ENCODE peak calls at places on chromosome 22, in eight cellular contexts. E, S, M, C, I, L, B and T are unnamed samples.

GRCh38 chr22:29704528-29705285 is 15.1 kb upstream of the CABP7 start:
- DNase-seq in E (peak), S (peak), M (no peak), C (no peak), I (no peak), L (no peak), B (no peak), T (no peak)

GRCh38 chr22:49925525-49926128 is 7.2 kb downstream of the CRELD2 start:
- DNase-seq in E (no peak), S (no peak), M (no peak), C (no peak), I (no peak), L (no peak), B (no peak), T (no peak)

GRCh38 chr22:23751441-23751996 is 607 bp upstream of the ZNF70 start:
- DNase-seq in E (no peak), S (no peak), M (no peak), C (no peak), I (peak), L (no peak), B (peak), T (no peak)

GRCh38 chr22:43176090-43176489 is 10.8 kb downstream of the TTLL12 start:
- DNase-seq in E (no peak), S (no peak), M (no peak), C (no peak), I (no peak), L (peak), B (no peak), T (no peak)

GRCh38 chr22:35212020-35212419 is 45.3 kb upstream of the HMGXB4 start:
- DNase-seq in E (peak), S (peak), M (peak), C (no peak), I (no peak), L (no peak), B (no peak), T (no peak)

GRCh38 chr22:29786026-29786425 is 18.9 kb downstream of the UQCR10 start:
- DNase-seq in E (no peak), S (no peak), M (no peak), C (no peak), I (no peak), L (no peak), B (no peak), T (no peak)

GRCh38 chr22:45284705-45285305 is at the start of gene UPK3A:
- DNase-seq in E (no peak), S (peak), M (peak), C (no peak), I (peak), L (peak), B (peak), T (no peak)

GRCh38 chr22:31210830-31211503 is 1.1 kb upstream of the LIMK2 start:
- DNase-seq in E (no peak), S (no peak), M (peak), C (no peak), I (no peak), L (no peak), B (no peak), T (no peak)

GRCh38 chr22:46788426-46789168 is 26.1 kb downstream of the TBC1D22A start:
- DNase-seq in E (no peak), S (no peak), M (no peak), C (no peak), I (no peak), L (no peak), B (no peak), T (no peak)

GRCh38 chr22:49321477-49322055 is 506.1 kb downstream of the BRD1 start:
- DNase-seq in E (no peak), S (no peak), M (no peak), C (peak), I (no peak), L (no peak), B (peak), T (peak)

GRCh38 chr22:44192098-44192810 is 11.5 kb downstream of the PARVG start:
- DNase-seq in E (no peak), S (no peak), M (no peak), C (no peak), I (peak), L (peak), B (peak), T (no peak)

GRCh38 chr22:44131412-44131811 is 49.3 kb upstream of the PARVG start:
- DNase-seq in E (no peak), S (no peak), M (no peak), C (no peak), I (no peak), L (no peak), B (no peak), T (no peak)

GRCh38 chr22:28442951-28443876 is 236.4 kb downstream of the TTC28 start:
- DNase-seq in E (peak), S (peak), M (peak), C (peak), I (peak), L (peak), B (peak), T (no peak)

GRCh38 chr22:30606455-30607299 is at the start of gene TCN2:
- DNase-seq in E (peak), S (peak), M (peak), C (peak), I (peak), L (peak), B (peak), T (peak)

GRCh38 chr22:44012172-44012571 is 11.9 kb upstream of the PARVB start:
- DNase-seq in E (no peak), S (no peak), M (no peak), C (no peak), I (no peak), L (no peak), B (no peak), T (no peak)

GRCh38 chr22:47192651-47193437 is 430.4 kb downstream of the TBC1D22A start:
- DNase-seq in E (no peak), S (peak), M (no peak), C (no peak), I (peak), L (no peak), B (peak), T (no peak)

GRCh38 chr22:50673231-50674126 is 856 bp downstream of the SHANK3 start:
- DNase-seq in E (no peak), S (no peak), M (no peak), C (no peak), I (no peak), L (no peak), B (no peak), T (peak)

GRCh38 chr22:43554694-43555365 is 143.0 kb downstream of the MPPED1 start:
- DNase-seq in E (no peak), S (no peak), M (no peak), C (no peak), I (no peak), L (no peak), B (no peak), T (peak)

GRCh38 chr22:50530280-50530856 is 556 bp upstream of the TYMP start:
- DNase-seq in E (peak), S (peak), M (peak), C (peak), I (peak), L (peak), B (no peak), T (no peak)

GRCh38 chr22:29030618-29031235 is 30.9 kb downstream of the C22orf31 start:
- DNase-seq in E (peak), S (peak), M (peak), C (peak), I (no peak), L (peak), B (peak), T (no peak)

GRCh38 chr22:35921777-35922176 is 106.8 kb downstream of the RBFOX2 start:
- DNase-seq in E (peak), S (peak), M (peak), C (peak), I (peak), L (no peak), B (peak), T (no peak)

GRCh38 chr22:38172016-38172431 is 9.6 kb downstream of the PLA2G6 start:
- DNase-seq in E (peak), S (no peak), M (no peak), C (no peak), I (no peak), L (peak), B (no peak), T (no peak)

GRCh38 chr22:35835998-35836691 is 118.5 kb downstream of the APOL5 start:
- DNase-seq in E (peak), S (peak), M (peak), C (peak), I (no peak), L (no peak), B (peak), T (no peak)

GRCh38 chr22:46737105-46737975 is 712 bp downstream of the CERK start:
- DNase-seq in E (peak), S (peak), M (no peak), C (peak), I (peak), L (peak), B (peak), T (no peak)

GRCh38 chr22:24975813-24976341 is 23.4 kb downstream of the KIAA1671 start:
- DNase-seq in E (no peak), S (no peak), M (peak), C (peak), I (no peak), L (no peak), B (peak), T (no peak)

GRCh38 chr22:39502109-39502788 is at the start of gene MIEF1:
- DNase-seq in E (peak), S (peak), M (peak), C (peak), I (peak), L (peak), B (peak), T (peak)
- TF ChIP-seq POLR2A in E (no peak), S (peak), M (peak), C (peak), I (no peak), L (peak), B (no peak), T (no peak)

GRCh38 chr22:27210111-27210739 is 552.8 kb downstream of the MIAT start:
- DNase-seq in E (no peak), S (no peak), M (no peak), C (no peak), I (no peak), L (no peak), B (no peak), T (no peak)
- TF ChIP-seq CTCF in E (no peak), S (no peak), M (no peak), C (no peak), I (no peak), L (no peak), B (no peak), T (no peak)

DNA sequence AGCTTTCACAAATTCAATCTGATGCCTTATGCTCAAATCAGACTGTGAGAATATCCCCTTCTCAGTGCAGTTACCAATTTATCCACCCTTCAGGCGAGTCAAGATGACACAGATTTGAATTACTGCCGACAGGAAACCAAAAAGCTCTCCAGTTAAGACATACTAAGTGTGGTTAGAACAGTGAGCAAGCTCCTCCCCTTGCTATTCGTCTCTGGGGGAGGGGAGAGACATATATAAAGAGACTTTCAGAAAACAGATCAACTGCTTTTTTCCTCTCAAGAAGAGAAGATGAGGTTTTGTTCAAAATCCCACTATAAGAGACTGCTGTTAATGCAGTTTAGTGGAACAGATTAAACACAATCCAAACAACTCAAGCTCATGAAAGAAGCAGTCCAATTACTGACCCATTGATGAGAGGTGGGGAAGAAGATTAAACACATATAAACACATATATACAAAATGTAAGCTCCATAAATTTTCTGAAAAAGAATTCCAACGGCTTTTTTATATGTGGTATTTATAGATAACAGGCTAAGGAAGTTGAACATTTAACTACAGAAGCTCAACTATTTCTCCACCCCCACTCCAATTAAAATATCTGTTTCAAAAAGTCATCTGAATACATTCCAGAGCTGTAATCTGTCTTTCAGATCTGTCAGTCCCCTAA is 102.7 kb downstream of the MRTFA start:
- DNase-seq in E (peak), S (no peak), M (no peak), C (no peak), I (peak), L (no peak), B (peak), T (no peak)
- H3K4me3 ChIP-seq in E (peak), S (no peak), M (peak), C (peak), I (no peak), L (no peak), B (no peak), T (peak)

DNA sequence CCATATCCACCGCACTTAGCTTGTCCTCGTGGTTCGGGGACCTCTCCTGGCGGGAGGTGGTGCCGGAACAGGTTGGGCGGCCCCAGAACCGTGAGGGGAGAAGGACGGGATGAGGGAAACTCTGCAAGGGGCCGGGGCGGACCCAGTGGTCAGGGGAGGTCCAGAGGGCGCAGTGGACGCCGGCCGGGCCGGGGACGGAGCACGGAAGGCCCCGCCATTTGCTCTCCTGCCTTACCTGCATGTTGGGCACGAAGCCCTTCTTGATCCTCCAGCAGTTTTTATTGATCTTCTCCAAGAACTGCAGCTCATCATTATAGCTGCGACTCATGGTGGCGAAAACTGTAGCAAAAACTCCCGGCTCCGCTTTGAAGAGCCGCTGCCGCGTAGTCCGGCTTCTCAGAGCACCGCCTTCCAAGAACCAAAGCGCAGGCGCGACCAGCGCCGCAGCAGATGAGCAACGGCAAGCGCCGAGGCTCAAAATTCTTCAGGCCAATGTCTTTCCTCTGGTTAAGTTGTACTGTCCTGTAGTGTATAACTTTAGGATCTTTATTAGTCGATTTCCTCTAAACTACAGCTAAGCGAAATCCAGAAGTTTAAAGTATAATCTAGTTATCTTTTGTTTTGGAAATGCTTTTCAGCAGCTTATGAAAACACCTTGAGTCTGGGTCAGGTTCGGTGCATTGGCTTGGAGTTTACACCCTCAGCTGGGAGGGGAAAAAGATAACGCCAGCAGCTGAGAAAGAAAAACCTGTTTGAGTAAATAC is at the start of gene RTCB:
- DNase-seq in E (peak), S (peak), M (peak), C (peak), I (peak), L (peak), B (peak), T (peak)
- TF ChIP-seq POLR2A in E (peak), S (peak), M (peak), C (peak), I (peak), L (peak), B (no peak), T (no peak)

DNA sequence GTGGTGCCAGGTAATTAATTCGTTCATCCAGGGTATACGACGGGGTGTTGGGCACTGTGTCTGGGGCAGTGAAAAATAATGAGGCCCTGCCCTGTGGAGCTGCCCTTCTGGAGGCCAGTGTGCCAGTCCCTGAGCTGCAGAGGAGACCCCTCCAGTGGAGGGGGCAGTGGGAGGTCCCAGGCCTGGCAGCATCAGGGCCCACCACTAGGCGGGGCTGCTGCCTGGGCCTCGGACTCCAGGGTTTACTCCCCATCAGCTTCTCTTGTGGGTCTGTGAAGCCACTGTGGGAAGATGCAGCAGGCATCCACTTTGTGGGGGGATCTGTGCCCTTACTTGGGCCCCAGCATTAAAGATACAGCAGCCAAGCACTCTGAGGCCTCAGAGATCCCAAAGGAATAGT is 17.4 kb upstream of the TMPRSS6 start:
- DNase-seq in E (no peak), S (no peak), M (no peak), C (no peak), I (peak), L (no peak), B (no peak), T (no peak)
- TF ChIP-seq CTCF in E (peak), S (no peak), M (no peak), C (no peak), I (peak), L (peak), B (no peak), T (peak)

GRCh38 chr22:17875631-17876030 is 101.4 kb upstream of the BID start:
- DNase-seq in E (no peak), S (no peak), M (no peak), C (no peak), I (no peak), L (no peak), B (no peak), T (no peak)
- H3K4me3 ChIP-seq in E (no peak), S (no peak), M (no peak), C (no peak), I (no peak), L (no peak), B (no peak), T (no peak)

GRCh38 chr22:20748082-20748481 is 25.8 kb upstream of the SERPIND1 start:
- DNase-seq in E (no peak), S (no peak), M (no peak), C (no peak), I (no peak), L (no peak), B (no peak), T (no peak)

GRCh38 chr22:20751185-20751851 is 22.6 kb upstream of the SERPIND1 start:
- DNase-seq in E (no peak), S (no peak), M (no peak), C (no peak), I (no peak), L (peak), B (no peak), T (no peak)

GRCh38 chr22:20748820-20749428 is 25.0 kb upstream of the SERPIND1 start:
- DNase-seq in E (peak), S (no peak), M (no peak), C (peak), I (no peak), L (peak), B (no peak), T (no peak)

GRCh38 chr22:20750461-20751184 is 23.3 kb upstream of the SERPIND1 start:
- DNase-seq in E (peak), S (peak), M (peak), C (peak), I (peak), L (peak), B (peak), T (no peak)

GRCh38 chr22:20749453-20749852 is 24.5 kb upstream of the SERPIND1 start:
- DNase-seq in E (no peak), S (no peak), M (no peak), C (peak), I (no peak), L (peak), B (no peak), T (no peak)
- TF ChIP-seq POLR2A in E (no peak), S (no peak), M (no peak), C (no peak), I (no peak), L (no peak), B (no peak), T (no peak)